ENCODE peak calls at places on chromosomes 7 and 10, in four cellular contexts. I, U, C and T are unnamed samples.

GRCh38 chr7:152054377-152055230 is 29.1 kb downstream of the GALNT11 start:
- DNase-seq in C (no peak), I (peak; percentile 68), U (no peak), T (no peak)

GRCh38 chr10:132264966-132265877 is 42.5 kb downstream of the STK32C start:
- DNase-seq in C (no peak), U (no peak), I (no peak), T (no peak)

GRCh38 chr10:3563298-3563697 is 221.7 kb downstream of the KLF6 start:
- DNase-seq in C (no peak), U (no peak), I (no peak), T (no peak)

GRCh38 chr10:104735036-104735435 is 93.9 kb downstream of the SORCS3 start:
- DNase-seq in I (no peak), U (no peak), C (no peak), T (no peak)

GRCh38 chr7:84264341-84264740 is 69.8 kb upstream of the SEMA3A start:
- DNase-seq in I (no peak), C (no peak), U (no peak), T (no peak)

GRCh38 chr10:128029731-128030369 is 96.4 kb downstream of the MKI67 start:
- DNase-seq in I (no peak), C (no peak), U (no peak), T (no peak)

GRCh38 chr7:87885018-87885417 is 8.7 kb downstream of the DBF4 start:
- DNase-seq in C (no peak), U (no peak), I (no peak), T (no peak)

GRCh38 chr10:126731613-126731995 is 61.1 kb upstream of the C10orf90 start:
- DNase-seq in C (no peak), I (no peak), U (no peak), T (no peak)

GRCh38 chr10:118339096-118339495 is 3.0 kb downstream of the FAM204A start:
- DNase-seq in U (no peak), I (no peak), C (no peak), T (no peak)

GRCh38 chr7:70681847-70682350 is 450.0 kb upstream of the GALNT17 start:
- DNase-seq in C (no peak), I (no peak), U (peak; percentile 39), T (no peak)

GRCh38 chr7:128941946-128942526 is 4.3 kb downstream of the IRF5 start:
- DNase-seq in U (no peak), I (no peak), C (no peak), T (no peak)

GRCh38 chr10:73910764-73911552 is at the start of gene PLAU:
- DNase-seq in I (no peak), C (peak; percentile 67), U (no peak), T (no peak)

GRCh38 chr7:45086348-45087065 is 2.3 kb downstream of the NACAD start:
- DNase-seq in U (no peak), I (no peak), C (no peak), T (no peak)

GRCh38 chr7:44147026-44147881 is 6.1 kb upstream of the MYL7 start:
- DNase-seq in I (no peak), U (no peak), C (peak; percentile 93), T (no peak)

GRCh38 chr10:87000491-87000890 is 19.6 kb upstream of the FAM25A start:
- DNase-seq in C (no peak), I (peak; percentile 3), U (no peak), T (no peak)

GRCh38 chr10:110498087-110498981 is 627 bp downstream of the DUSP5 start:
- DNase-seq in U (no peak), C (peak; percentile 67), I (no peak), T (no peak)

GRCh38 chr7:18257711-18258110 is 230.1 kb upstream of the PRPS1L1 start:
- DNase-seq in C (no peak), U (no peak), I (no peak), T (no peak)

GRCh38 chr10:63430091-63430998 is 35.4 kb downstream of the JMJD1C start:
- DNase-seq in I (no peak), C (no peak), U (no peak), T (peak; percentile 3)

GRCh38 chr10:4944751-4945280 is 18.4 kb upstream of the AKR1C1 start:
- DNase-seq in C (no peak), I (no peak), U (no peak), T (no peak)

GRCh38 chr10:4939224-4940072 is 23.8 kb upstream of the AKR1C1 start:
- DNase-seq in U (no peak), C (no peak), I (peak; percentile 62), T (no peak)

GRCh38 chr10:4945706-4946348 is 17.4 kb upstream of the AKR1C1 start:
- DNase-seq in C (no peak), I (no peak), U (no peak), T (no peak)

GRCh38 chr10:4943821-4944220 is 19.4 kb upstream of the AKR1C1 start:
- DNase-seq in I (no peak), C (no peak), U (no peak), T (no peak)

GRCh38 chr10:4941540-4942330 is 21.5 kb upstream of the AKR1C1 start:
- DNase-seq in U (no peak), C (peak; percentile 93), I (peak; percentile 78), T (no peak)
- TF ChIP-seq ZNF274 in U (no peak), C (no peak), I (no peak), T (no peak)

DNA sequence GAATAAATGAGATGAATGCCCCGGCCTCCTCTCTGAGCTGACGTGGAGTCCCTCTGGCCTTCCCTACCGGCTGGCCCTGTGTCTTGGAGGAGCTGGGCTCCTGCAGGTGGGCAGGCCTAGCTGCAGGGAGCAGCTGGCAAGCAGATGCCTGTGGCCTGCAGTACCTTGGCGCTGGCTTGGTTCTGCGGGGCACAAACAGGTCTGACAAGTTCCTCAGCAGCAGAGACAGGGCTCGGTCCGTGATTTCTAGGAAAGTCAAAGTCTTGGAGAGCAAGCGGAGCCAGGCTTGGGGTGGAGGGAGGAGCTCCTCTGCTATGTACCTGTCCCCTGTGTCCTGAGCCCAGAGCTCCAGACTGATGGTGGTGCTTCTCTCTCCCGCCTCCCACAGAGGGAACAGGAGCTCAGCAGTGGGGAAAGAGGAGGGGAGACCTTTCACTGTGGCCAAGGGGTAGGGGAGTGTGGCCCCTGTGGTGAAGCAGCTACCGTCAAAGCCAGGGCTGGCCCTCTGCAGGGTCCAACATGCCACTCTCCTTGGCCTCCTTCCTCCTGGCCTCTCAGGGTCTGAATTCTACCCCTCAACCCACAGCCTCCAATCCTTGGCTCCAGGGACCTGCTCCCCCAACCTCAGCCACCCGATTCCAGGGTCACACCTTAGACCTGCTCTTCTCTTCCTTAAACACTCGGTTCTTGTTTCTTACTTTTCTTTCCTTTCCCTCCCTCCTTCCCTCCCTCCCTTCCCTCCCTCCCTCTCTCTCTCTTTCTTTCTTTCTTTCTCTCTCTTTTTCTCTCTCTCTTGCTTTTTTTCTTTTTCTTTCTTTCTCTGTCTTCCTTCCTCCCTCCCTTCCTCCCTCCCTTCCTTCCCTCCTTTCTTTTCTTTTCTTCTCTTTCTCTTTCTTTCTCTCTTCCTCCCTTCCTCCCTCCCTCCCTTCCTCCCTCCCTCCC is 20.1 kb downstream of the MYL10 start:
- DNase-seq in U (no peak), C (no peak), I (no peak), T (no peak)
- H2AFZ ChIP-seq in U (no peak overlapping the region), C (no peak overlapping the region), I (no peak overlapping the region), T (no peak overlapping the region)

GRCh38 chr7:80895056-80895455 is 23.8 kb downstream of the SEMA3C start:
- DNase-seq in U (no peak), I (no peak), C (no peak), T (no peak)
- TF ChIP-seq ZBTB33 in U (no peak), I (no peak), C (no peak), T (no peak)

GRCh38 chr10:101236376-101237079 is 7.3 kb upstream of the LBX1 start:
- DNase-seq in C (no peak), U (no peak), I (no peak), T (no peak)
- TF ChIP-seq ZNF274 in C (no peak), U (no peak), I (no peak), T (no peak)